ENCODE peak calls at places on chromosomes 13 and 19, in four cellular contexts. T, L, C and J are unnamed samples.

GRCh38 chr13:102571075-102571474 is 25.7 kb upstream of the TPP2 start:
- DNase-seq in T (no peak), L (no peak), C (no peak), J (no peak)

GRCh38 chr13:31377946-31378345 is 178.2 kb downstream of the B3GLCT start:
- DNase-seq in T (no peak), L (no peak), C (no peak), J (no peak)

GRCh38 chr13:43895940-43896339 is 16.2 kb downstream of the LACC1 start:
- DNase-seq in T (no peak), L (no peak), C (no peak), J (no peak)

GRCh38 chr19:49150106-49150943 is 4.9 kb downstream of the HRC start:
- DNase-seq in T (peak), L (peak), C (peak), J (peak)

GRCh38 chr13:39779337-39780270 is 124.1 kb downstream of the COG6 start:
- DNase-seq in T (no peak), L (no peak), C (no peak), J (no peak)

GRCh38 chr13:51122868-51123267 is 11.8 kb upstream of the C13orf42 start:
- DNase-seq in T (no peak), L (no peak), C (no peak), J (no peak)

GRCh38 chr13:59623516-59623915 is 540.2 kb downstream of the DIAPH3 start:
- DNase-seq in T (no peak), L (no peak), C (no peak), J (no peak)

GRCh38 chr19:362683-363082 is 18.1 kb upstream of the MIER2 start:
- DNase-seq in T (no peak), L (no peak), C (no peak), J (no peak)

GRCh38 chr13:108929532-108929931 is 300.1 kb downstream of the MYO16 start:
- DNase-seq in T (no peak), L (no peak), C (no peak), J (no peak)

GRCh38 chr19:41699231-41699967 is 9.0 kb upstream of the CEACAM5 start:
- DNase-seq in T (peak), L (peak), C (no peak), J (no peak)

GRCh38 chr19:55809381-55810058 is 22.3 kb downstream of the NLRP11 start:
- DNase-seq in T (peak), L (no peak), C (no peak), J (no peak)

GRCh38 chr13:45384474-45385174 is 33.5 kb downstream of the SLC25A30 start:
- DNase-seq in T (no peak), L (no peak), C (no peak), J (no peak)

GRCh38 chr19:1624458-1624857 is 19.2 kb upstream of the UQCR11 start:
- DNase-seq in T (no peak), L (peak), C (peak), J (no peak)

GRCh38 chr13:51246411-51247298 is 24.5 kb downstream of the FAM124A start:
- DNase-seq in T (no peak), L (no peak), C (no peak), J (peak)

GRCh38 chr13:100508996-100509395 is 79.6 kb downstream of the GGACT start:
- DNase-seq in T (no peak), L (no peak), C (no peak), J (no peak)

GRCh38 chr13:108961542-108962125 is 332.2 kb downstream of the MYO16 start:
- DNase-seq in T (no peak), L (no peak), C (no peak), J (no peak)

GRCh38 chr19:18297308-18297707 is 15.9 kb upstream of the JUND start:
- DNase-seq in T (no peak), L (no peak), C (no peak), J (no peak)

GRCh38 chr19:10332158-10332964 is 968 bp downstream of the RAVER1 start:
- DNase-seq in T (no peak), L (no peak), C (no peak), J (no peak)

GRCh38 chr19:58546131-58546530 is 2.3 kb downstream of the TRIM28 start:
- DNase-seq in T (no peak), L (no peak), C (no peak), J (no peak)
- H3K27ac ChIP-seq in T (no peak), L (peak), C (no peak), J (no peak)

DNA sequence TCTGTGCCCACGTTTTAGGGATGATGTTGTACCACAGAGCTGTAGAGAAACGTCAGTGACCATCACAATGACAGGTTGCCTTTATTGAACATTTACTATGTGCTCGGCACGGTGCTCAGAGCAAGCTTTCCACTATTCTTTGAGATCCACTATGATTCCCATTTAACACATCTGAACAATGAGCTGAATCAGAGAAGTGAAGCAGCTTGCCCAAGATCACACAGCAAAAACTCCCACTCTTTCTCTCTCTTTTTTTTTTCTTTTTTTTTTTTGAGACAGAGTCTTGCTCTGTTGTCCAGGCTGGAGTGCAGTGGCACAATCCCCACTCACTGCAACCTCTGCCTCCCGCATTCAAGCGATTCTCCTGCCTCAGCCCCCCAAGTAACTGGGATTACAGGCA is 8.1 kb upstream of the TNFSF9 start:
- DNase-seq in T (no peak), L (no peak), C (no peak), J (no peak)
- H3K27ac ChIP-seq in T (no peak), L (no peak), C (no peak), J (no peak)

GRCh38 chr19:31261019-31261595 is 88.1 kb downstream of the TSHZ3 start:
- DNase-seq in T (no peak), L (no peak), C (no peak), J (no peak)
- H3K27ac ChIP-seq in T (no peak), L (no peak), C (no peak), J (no peak)

GRCh38 chr19:34182125-34182524 is 9.8 kb downstream of the LSM14A start:
- DNase-seq in T (no peak), L (no peak), C (no peak), J (no peak)
- H3K27ac ChIP-seq in T (no peak), L (no peak), C (no peak), J (no peak)

GRCh38 chr19:4184718-4185352 is 2.3 kb downstream of the ANKRD24 start:
- DNase-seq in T (no peak), L (no peak), C (no peak), J (no peak)
- H3K27ac ChIP-seq in T (no peak), L (no peak), C (no peak), J (no peak)

DNA sequence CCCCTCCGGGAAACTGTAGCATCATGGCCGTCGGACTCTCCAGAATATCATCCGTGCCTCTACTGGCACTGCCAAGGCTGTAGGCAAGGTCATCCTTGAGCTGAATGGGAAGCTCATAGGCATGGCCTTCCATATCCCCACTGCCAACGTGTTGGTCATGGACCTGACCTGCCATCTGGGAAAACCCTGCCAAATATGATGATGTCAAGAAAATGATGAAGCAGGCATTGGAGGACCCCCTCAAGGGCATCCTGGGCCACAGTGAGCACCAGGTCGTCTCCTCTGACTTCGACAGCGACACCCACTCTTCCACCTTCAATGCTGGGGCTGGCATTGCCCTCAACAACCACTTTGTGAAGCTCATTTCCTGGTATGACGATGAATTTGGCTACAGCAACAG is 41.9 kb upstream of the CALM3 start:
- DNase-seq in T (no peak), L (no peak), C (no peak), J (no peak)
- H3K27ac ChIP-seq in T (no peak), L (no peak), C (no peak), J (no peak)

GRCh38 chr13:114313061-114313860 is 1.0 kb upstream of the CHAMP1 start:
- DNase-seq in T (no peak), L (peak), C (no peak), J (no peak)
- H3K27ac ChIP-seq in T (peak), L (peak), C (peak), J (peak)

DNA sequence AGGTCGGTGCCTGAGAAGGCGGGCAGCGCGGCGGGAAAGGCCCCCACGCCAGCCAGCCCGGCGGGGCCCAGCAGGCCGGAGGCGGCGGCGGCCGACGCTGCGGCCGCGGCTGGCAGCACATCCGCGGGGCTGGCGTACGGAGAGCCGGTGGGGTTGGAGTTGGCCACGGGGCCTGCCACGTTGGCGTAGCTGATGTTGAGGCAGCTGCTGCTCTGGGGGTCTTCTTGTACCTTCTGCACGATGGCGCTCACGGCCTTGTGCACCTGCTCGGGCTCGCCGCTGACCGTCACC is 25.9 kb upstream of the NANOS2 start:
- DNase-seq in T (no peak), L (no peak), C (no peak), J (no peak)
- H3K27ac ChIP-seq in T (no peak), L (no peak), C (no peak), J (no peak)

DNA sequence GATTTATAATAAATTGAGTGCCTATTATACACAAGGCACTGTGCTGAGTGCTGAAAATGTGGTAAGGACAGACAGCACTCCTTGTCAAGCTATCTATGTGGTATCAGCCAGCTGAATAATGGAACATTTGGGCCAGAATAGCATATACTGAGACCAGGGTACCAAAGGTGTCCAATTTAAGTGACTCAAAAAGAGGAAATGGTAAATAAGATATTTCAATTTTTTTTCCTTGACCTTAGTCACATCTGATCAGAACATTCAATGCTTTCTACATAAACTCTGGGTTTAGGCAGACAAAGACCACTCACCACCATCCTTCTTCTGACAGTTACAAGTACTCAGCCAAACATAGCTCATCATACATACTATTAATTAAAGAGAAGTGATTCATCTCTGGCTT is 43.2 kb downstream of the RCBTB2 start:
- DNase-seq in T (no peak), L (no peak), C (no peak), J (no peak)
- H3K27ac ChIP-seq in T (no peak), L (peak), C (no peak), J (no peak)

DNA sequence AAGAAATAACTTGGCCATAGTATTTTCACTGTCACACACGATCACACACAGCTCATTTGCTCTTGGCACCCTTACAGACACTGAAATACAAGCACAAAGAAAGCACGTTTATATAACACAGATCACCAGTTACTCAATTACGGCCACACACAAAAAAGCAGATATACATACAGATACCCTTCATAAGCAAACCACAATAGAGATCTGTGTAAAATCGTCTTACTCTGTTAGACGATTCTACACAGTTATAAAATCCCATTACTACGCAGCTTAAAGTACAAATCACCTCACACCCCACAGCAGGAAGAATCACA is 661 bp upstream of the ZNF420 start:
- DNase-seq in T (no peak), L (no peak), C (no peak), J (no peak)
- H3K27ac ChIP-seq in T (peak), L (peak), C (peak), J (peak)